ENCODE peak calls at places on chromosome 5, in six cellular contexts. N is H1, C is HepG2, K is SK-N-SH, W is GM12878, V is K562. S is an unnamed sample.
A peak's percentile ranks its signal among the peaks of the same experiment; 100 is the strongest.

GRCh38 chr5:116658141-116658540 is 83.5 kb upstream of the SEMA6A start:
- DNase-seq in N (no peak), C (no peak), K (no peak), W (no peak), V (no peak), S (no peak)

GRCh38 chr5:8831854-8832253 is 714.0 kb downstream of the SEMA5A start:
- DNase-seq in N (no peak), C (no peak), K (no peak), W (no peak), V (no peak), S (no peak)

GRCh38 chr5:154038241-154038603 is 488 bp downstream of the FAM114A2 start:
- DNase-seq in N (no peak), C (peak; percentile 43), K (peak; percentile 50), W (no peak), V (peak; percentile 69), S (peak; percentile 17)

GRCh38 chr5:150106669-150107068 is 20.3 kb upstream of the CSF1R start:
- DNase-seq in N (no peak), C (no peak), K (no peak), W (no peak), V (no peak), S (no peak)

GRCh38 chr5:83711982-83712601 is 8.6 kb downstream of the HAPLN1 start:
- DNase-seq in N (no peak), C (peak; percentile 56), K (peak; percentile 39), W (no peak), V (peak; percentile 49), S (peak; percentile 77)

GRCh38 chr5:14121552-14121951 is 21.6 kb upstream of the TRIO start:
- DNase-seq in N (no peak), C (no peak), K (peak; percentile 49), W (no peak), V (no peak), S (no peak)

GRCh38 chr5:126531543-126532120 is 63.4 kb downstream of the ALDH7A1 start:
- DNase-seq in N (no peak), C (peak; percentile 10), K (peak; percentile 16), W (no peak), V (no peak), S (no peak)

GRCh38 chr5:74199005-74199404 is 441.5 kb downstream of the ENC1 start:
- DNase-seq in N (no peak), C (no peak), K (no peak), W (no peak), V (no peak), S (no peak)

GRCh38 chr5:35924122-35924949 is 14.1 kb downstream of the CAPSL start:
- DNase-seq in N (no peak), C (no peak), K (no peak), W (no peak), V (no peak), S (no peak)

GRCh38 chr5:102794677-102795331 is 39.7 kb downstream of the PAM start:
- DNase-seq in N (peak; percentile 43), C (no peak), K (no peak), W (no peak), V (no peak), S (no peak)

GRCh38 chr5:119049824-119050449 is 20.9 kb upstream of the DMXL1 start:
- DNase-seq in N (no peak), C (no peak), K (no peak), W (no peak), V (no peak), S (no peak)

GRCh38 chr5:59034498-59035186 is 451.8 kb downstream of the RAB3C start:
- DNase-seq in N (no peak), C (no peak), K (peak; percentile 57), W (no peak), V (no peak), S (peak; percentile 49)
- TF ChIP-seq JUND in N (no peak), C (no peak), K (no peak), W (no peak), V (no peak), S (no peak)

GRCh38 chr5:134184155-134185135 is 7.7 kb upstream of the SKP1 start:
- DNase-seq in N (peak; percentile 38), C (peak; percentile 62), K (peak; percentile 81), W (peak; percentile 16), V (peak; percentile 81), S (peak; percentile 82)
- TF ChIP-seq JUND in N (no peak), C (no peak), K (no peak), W (no peak), V (no peak), S (no peak)

DNA sequence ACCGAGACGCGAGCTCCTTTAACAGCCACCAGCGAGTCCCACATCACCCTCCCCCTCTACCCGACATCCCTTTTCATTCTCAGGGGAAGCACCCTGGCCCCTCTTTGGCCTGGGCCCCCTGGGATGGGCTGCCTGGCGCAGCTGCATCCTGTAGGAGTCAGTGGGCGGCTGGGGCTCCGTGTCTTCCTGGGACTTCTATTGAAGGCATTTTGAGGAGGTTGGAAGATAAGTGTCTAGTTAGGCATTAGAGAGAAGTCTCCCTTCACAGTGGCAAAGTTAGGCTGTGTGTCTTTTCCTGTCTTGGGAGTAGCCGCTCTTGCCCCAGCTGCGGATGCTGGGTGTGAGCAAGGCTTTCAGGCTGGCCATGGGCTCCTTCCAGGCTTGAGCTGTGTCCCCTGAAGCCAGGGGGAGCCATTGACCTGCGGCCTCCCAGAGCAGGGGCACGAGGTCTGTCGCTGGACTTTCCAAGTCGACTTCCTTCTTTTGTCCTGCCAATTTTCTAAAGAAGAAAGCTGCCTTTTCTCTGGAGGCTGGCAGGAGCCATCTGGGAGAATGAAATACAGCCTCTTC is 18.6 kb upstream of the NKD2 start:
- DNase-seq in N (no peak), C (no peak), K (peak; percentile 48), W (no peak), V (no peak), S (peak; percentile 38)
- TF ChIP-seq JUND in N (no peak), C (no peak), K (no peak), W (no peak), V (peak; percentile 8), S (no peak)

DNA sequence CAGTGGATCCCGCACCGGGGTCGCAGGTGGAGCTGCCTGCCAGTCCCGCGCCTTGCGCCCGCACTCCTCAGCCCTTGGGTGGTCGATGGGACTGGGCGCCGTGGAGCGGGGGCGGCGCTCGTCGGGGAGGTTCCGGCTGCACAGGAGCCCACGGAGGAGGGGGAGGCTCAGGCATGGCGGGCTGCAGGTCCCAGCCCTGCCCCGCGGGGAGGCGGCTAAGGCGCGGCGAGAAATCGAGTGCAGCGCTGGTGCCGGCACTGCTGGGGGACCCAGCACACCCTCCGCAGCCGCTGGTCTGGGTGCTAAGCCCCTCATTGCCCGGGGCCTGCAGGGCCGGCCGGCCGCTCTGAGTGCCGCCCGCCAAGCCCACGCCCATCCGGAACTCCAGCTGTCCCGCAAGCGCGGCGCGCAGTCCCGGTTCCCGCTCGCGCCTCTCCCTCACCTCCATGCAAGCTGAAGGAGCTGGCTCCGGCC is 120.6 kb upstream of the MEF2C start:
- DNase-seq in N (no peak), C (no peak), K (no peak), W (no peak), V (no peak), S (no peak)
- TF ChIP-seq JUND in N (no peak), C (no peak), K (no peak), W (no peak), V (no peak), S (no peak)

S was measured in T47D.